ENCODE peak calls at places on chromosomes 1 and 21, in five cellular contexts. One of them, this sample, is unnamed.

GRCh38 chr1:25729774-25730173 is 70.2 kb upstream of the SELENON start:
- DNase-seq in GM12878: no peak
- DNase-seq in SK-N-SH: no peak
- DNase-seq in IMR-90: no peak
- DNase-seq in K562: no peak
- DNase-seq in this sample: no peak

GRCh38 chr1:67551375-67551774 is 121.2 kb upstream of the SERBP1 start:
- DNase-seq in IMR-90: no peak
- DNase-seq in K562: no peak
- DNase-seq in SK-N-SH: no peak
- DNase-seq in GM12878: no peak
- DNase-seq in this sample: no peak

GRCh38 chr1:201110138-201110537 is 2.1 kb downstream of the CACNA1S start:
- DNase-seq in GM12878: no peak
- DNase-seq in IMR-90: no peak
- DNase-seq in SK-N-SH: no peak
- DNase-seq in K562: no peak
- DNase-seq in this sample: no peak

GRCh38 chr1:157363660-157364140 is 188.6 kb downstream of the FCRL5 start:
- DNase-seq in IMR-90: peak
- DNase-seq in GM12878: peak
- DNase-seq in K562: peak
- DNase-seq in SK-N-SH: peak
- DNase-seq in this sample: peak

GRCh38 chr1:13735168-13735930 is 35.4 kb downstream of the PRDM2 start:
- DNase-seq in K562: no peak
- DNase-seq in SK-N-SH: no peak
- DNase-seq in GM12878: no peak
- DNase-seq in IMR-90: no peak
- DNase-seq in this sample: no peak

GRCh38 chr1:203796223-203796747 is 862 bp downstream of the ZBED6 start:
- DNase-seq in K562: no peak
- DNase-seq in GM12878: peak
- DNase-seq in SK-N-SH: peak
- DNase-seq in IMR-90: peak
- DNase-seq in this sample: no peak

GRCh38 chr1:64135501-64136245 is 67.8 kb upstream of the UBE2U start:
- DNase-seq in SK-N-SH: no peak
- DNase-seq in IMR-90: no peak
- DNase-seq in K562: no peak
- DNase-seq in GM12878: no peak
- DNase-seq in this sample: no peak

GRCh38 chr1:26408604-26409003 is 2.0 kb upstream of the LIN28A start:
- DNase-seq in IMR-90: peak
- DNase-seq in GM12878: no peak
- DNase-seq in SK-N-SH: no peak
- DNase-seq in K562: peak
- DNase-seq in this sample: peak

GRCh38 chr1:224747578-224747977 is 131.5 kb downstream of the CNIH3 start:
- DNase-seq in GM12878: no peak
- DNase-seq in IMR-90: peak
- DNase-seq in K562: no peak
- DNase-seq in SK-N-SH: no peak
- DNase-seq in this sample: no peak

GRCh38 chr1:37825508-37825907 is 17.5 kb upstream of the YRDC start:
- DNase-seq in SK-N-SH: no peak
- DNase-seq in IMR-90: peak
- DNase-seq in GM12878: no peak
- DNase-seq in K562: no peak
- DNase-seq in this sample: no peak

GRCh38 chr1:193321242-193321842 is 134.9 kb upstream of the B3GALT2 start:
- DNase-seq in SK-N-SH: no peak
- DNase-seq in K562: no peak
- DNase-seq in GM12878: no peak
- DNase-seq in IMR-90: no peak
- DNase-seq in this sample: no peak

GRCh38 chr1:194723067-194723466 is 1536.7 kb upstream of the B3GALT2 start:
- DNase-seq in GM12878: no peak
- DNase-seq in IMR-90: peak
- DNase-seq in K562: no peak
- DNase-seq in SK-N-SH: no peak
- DNase-seq in this sample: no peak

GRCh38 chr21:37469441-37469840 is 102.9 kb downstream of the DYRK1A start:
- DNase-seq in GM12878: no peak
- DNase-seq in IMR-90: no peak
- DNase-seq in SK-N-SH: no peak
- DNase-seq in K562: no peak
- DNase-seq in this sample: no peak

GRCh38 chr1:192350351-192350750 is 33.6 kb downstream of the RGS21 start:
- DNase-seq in K562: no peak
- DNase-seq in SK-N-SH: no peak
- DNase-seq in IMR-90: no peak
- DNase-seq in GM12878: no peak
- DNase-seq in this sample: no peak

GRCh38 chr1:232279909-232280308 is 350.0 kb downstream of the SIPA1L2 start:
- DNase-seq in IMR-90: no peak
- DNase-seq in GM12878: no peak
- DNase-seq in K562: no peak
- DNase-seq in SK-N-SH: no peak
- DNase-seq in this sample: no peak

GRCh38 chr1:100847481-100847880 is 47.2 kb downstream of the EXTL2 start:
- DNase-seq in GM12878: no peak
- DNase-seq in SK-N-SH: no peak
- DNase-seq in IMR-90: peak
- DNase-seq in K562: no peak
- DNase-seq in this sample: no peak

GRCh38 chr1:24369199-24369598 is 44.4 kb downstream of the STPG1 start:
- DNase-seq in SK-N-SH: no peak
- DNase-seq in GM12878: no peak
- DNase-seq in K562: no peak
- DNase-seq in IMR-90: no peak
- DNase-seq in this sample: no peak

GRCh38 chr1:62052946-62053345 is 141.7 kb upstream of the L1TD1 start:
- DNase-seq in K562: no peak
- DNase-seq in IMR-90: no peak
- DNase-seq in GM12878: no peak
- DNase-seq in SK-N-SH: no peak
- DNase-seq in this sample: no peak

GRCh38 chr1:62045579-62045978 is 149.1 kb upstream of the L1TD1 start:
- DNase-seq in GM12878: no peak
- DNase-seq in IMR-90: no peak
- DNase-seq in K562: peak
- DNase-seq in SK-N-SH: peak
- DNase-seq in this sample: no peak

GRCh38 chr1:62054188-62054587 is 140.5 kb upstream of the L1TD1 start:
- DNase-seq in SK-N-SH: no peak
- DNase-seq in K562: no peak
- DNase-seq in GM12878: no peak
- DNase-seq in IMR-90: no peak
- DNase-seq in this sample: no peak

DNA sequence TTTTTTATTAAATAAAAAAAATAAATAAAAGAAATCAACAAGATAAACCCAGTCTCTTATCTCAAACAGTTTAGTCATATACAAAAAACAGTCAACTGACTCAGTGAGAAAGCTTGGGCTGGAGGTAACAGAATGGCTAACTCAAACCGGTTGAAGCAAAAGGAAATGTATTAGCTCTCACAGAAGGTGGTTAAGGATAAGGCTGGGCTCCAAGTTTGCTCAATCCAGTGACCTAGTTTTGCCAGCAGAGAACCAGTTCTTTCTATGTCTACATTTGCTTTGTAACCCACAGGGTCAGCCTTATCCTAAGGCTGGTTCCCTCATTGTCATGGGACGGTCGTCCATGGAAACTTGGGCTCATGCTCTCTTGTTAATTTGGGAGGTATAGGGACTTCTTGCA is 144.5 kb upstream of the L1TD1 start:
- DNase-seq in IMR-90: no peak
- DNase-seq in K562: no peak
- DNase-seq in SK-N-SH: no peak
- DNase-seq in GM12878: no peak
- DNase-seq in this sample: no peak
- TF ChIP-seq RCOR1 in IMR-90: no peak
- TF ChIP-seq RCOR1 in K562: no peak
- TF ChIP-seq RCOR1 in SK-N-SH: no peak
- TF ChIP-seq RCOR1 in GM12878: no peak
- TF ChIP-seq RCOR1 in this sample: no peak

GRCh38 chr21:41481191-41481590 is 26.8 kb downstream of the TMPRSS2 start:
- DNase-seq in GM12878: no peak
- DNase-seq in IMR-90: peak
- DNase-seq in K562: no peak
- DNase-seq in SK-N-SH: no peak
- DNase-seq in this sample: no peak
- TF ChIP-seq RCOR1 in GM12878: no peak
- TF ChIP-seq RCOR1 in IMR-90: no peak
- TF ChIP-seq RCOR1 in K562: no peak
- TF ChIP-seq RCOR1 in SK-N-SH: no peak
- TF ChIP-seq RCOR1 in this sample: no peak

GRCh38 chr1:112718691-112719418 is 3.7 kb upstream of the PPM1J start:
- DNase-seq in IMR-90: peak
- DNase-seq in K562: peak
- DNase-seq in SK-N-SH: peak
- DNase-seq in GM12878: no peak
- DNase-seq in this sample: peak
- TF ChIP-seq RCOR1 in IMR-90: peak
- TF ChIP-seq RCOR1 in K562: no peak
- TF ChIP-seq RCOR1 in SK-N-SH: no peak
- TF ChIP-seq RCOR1 in GM12878: no peak
- TF ChIP-seq RCOR1 in this sample: no peak

DNA sequence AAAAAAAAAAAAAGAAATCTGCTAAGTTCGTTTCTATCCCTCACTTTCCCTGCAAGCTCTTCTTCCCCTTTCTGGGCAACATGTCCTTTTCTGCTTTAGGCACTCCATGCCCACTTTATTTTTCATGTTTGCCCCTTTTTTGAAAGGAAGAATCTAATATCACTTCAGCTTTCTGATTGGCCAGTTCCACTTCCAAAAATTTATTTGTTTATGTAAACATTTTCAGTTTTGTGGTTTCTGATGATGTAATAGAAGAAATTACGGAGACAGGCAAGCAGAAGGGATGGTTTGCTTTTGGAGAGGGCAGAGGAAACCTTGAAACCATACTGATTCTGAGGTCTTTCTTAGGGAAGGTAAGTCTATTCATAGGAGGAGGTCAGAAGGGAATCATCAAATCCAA is 15.2 kb downstream of the IFNAR1 start:
- DNase-seq in GM12878: no peak
- DNase-seq in K562: no peak
- DNase-seq in SK-N-SH: no peak
- DNase-seq in IMR-90: peak
- DNase-seq in this sample: no peak
- TF ChIP-seq RCOR1 in GM12878: no peak
- TF ChIP-seq RCOR1 in K562: no peak
- TF ChIP-seq RCOR1 in SK-N-SH: no peak
- TF ChIP-seq RCOR1 in IMR-90: no peak
- TF ChIP-seq RCOR1 in this sample: no peak